ENCODE peak calls at places on chromosomes 7 and 10, in ten cellular contexts. F is hypothalamus; Y is M059J; B is NCI-H1417; L is stimulated activated CD4-positive, alpha-beta T cell treated with anti-CD3 and anti-CD28 coated beads, Interleukin-1b, Interleukin-23, amount 100 ng/mL, for 48 hours; V is Peyer's patch; G is AG09319; N is HAP-1; J is activated effector memory CD4-positive, alpha-beta T cell treated with Interleukin-2 at 50 U/mL for 16 hours; S is HS-27A. M is an unnamed sample.
A peak's percentile ranks its signal among the peaks of the same experiment; 100 is the strongest.

GRCh38 chr10:62582804-62583208 is 208.6 kb downstream of the ZNF365 start:
- DNase-seq in V (no peak), L (no peak), S (no peak), N (no peak), G (peak; percentile 75), Y (peak; percentile 86), B (no peak), F (no peak), J (no peak), M (no peak)

GRCh38 chr7:132029369-132030160 is 473.1 kb upstream of the PODXL start:
- DNase-seq in G (no peak), N (no peak), B (no peak), J (no peak), L (no peak), S (no peak), F (no peak), V (no peak), Y (peak; percentile 64), M (no peak)

GRCh38 chr7:46616636-46617035 is 695.6 kb upstream of the IGFBP3 start:
- DNase-seq in V (no peak), G (no peak), F (no peak), B (no peak), J (no peak), Y (peak; percentile 42), L (no peak), N (no peak), S (no peak), M (no peak)

GRCh38 chr7:82443801-82444219 is 233 bp upstream of the CACNA2D1 start:
- DNase-seq in J (no peak), B (peak; percentile 98), L (no peak), N (peak; percentile 81), Y (peak; percentile 54), V (peak; percentile 19), F (peak; percentile 44), S (peak; percentile 36), G (peak; percentile 83), M (peak; percentile 56)

GRCh38 chr7:31603076-31603475 is 83.9 kb upstream of the PPP1R17 start:
- DNase-seq in G (no peak), S (peak; percentile 11), J (no peak), N (no peak), F (no peak), Y (peak; percentile 82), L (no peak), B (peak; percentile 39), V (no peak), M (no peak)

GRCh38 chr7:32393861-32394260 is 96.3 kb downstream of the LSM5 start:
- DNase-seq in Y (no peak), G (no peak), L (no peak), N (no peak), J (no peak), V (no peak), F (no peak), S (no peak), B (no peak), M (no peak)

GRCh38 chr10:91024541-91024940 is 103.7 kb upstream of the ANKRD1 start:
- DNase-seq in S (no peak), B (no peak), V (no peak), J (no peak), N (no peak), F (no peak), Y (no peak), L (no peak), G (no peak), M (no peak)

GRCh38 chr10:118615888-118616287 is 20.4 kb upstream of the PRLHR start:
- DNase-seq in B (no peak), S (no peak), G (no peak), N (no peak), V (no peak), J (no peak), L (no peak), F (no peak), Y (no peak), M (no peak)

GRCh38 chr7:91784469-91784868 is 96.0 kb downstream of the MTERF1 start:
- DNase-seq in V (no peak), L (no peak), S (no peak), G (peak; percentile 32), N (peak; percentile 43), F (no peak), B (peak; percentile 9), Y (peak; percentile 54), J (no peak), M (no peak)

GRCh38 chr10:44874176-44874575 is 37.0 kb upstream of the TMEM72 start:
- DNase-seq in J (no peak), G (no peak), L (no peak), V (no peak), Y (no peak), B (no peak), N (no peak), S (no peak), F (no peak), M (no peak)

GRCh38 chr7:112080441-112080840 is 125.8 kb downstream of the DOCK4 start:
- DNase-seq in F (no peak), G (peak; percentile 42), S (peak; percentile 59), Y (peak; percentile 89), V (no peak), L (no peak), N (no peak), J (no peak), B (no peak), M (no peak)

GRCh38 chr7:109695386-109695785 is 1125.7 kb downstream of the DNAJB9 start:
- DNase-seq in V (no peak), N (no peak), B (no peak), F (no peak), L (no peak), S (no peak), J (no peak), Y (no peak), G (no peak), M (no peak)

GRCh38 chr10:61175331-61175730 is 231.3 kb upstream of the RHOBTB1 start:
- DNase-seq in F (no peak), S (no peak), L (no peak), G (peak; percentile 60), V (no peak), B (no peak), Y (no peak), N (no peak), J (no peak), M (no peak)

GRCh38 chr10:73923935-73924598 is 13.1 kb downstream of the PLAU start:
- DNase-seq in J (no peak), G (no peak), L (no peak), N (peak; percentile 88), S (no peak), Y (no peak), V (no peak), F (no peak), B (no peak), M (no peak)

GRCh38 chr7:33744293-33744692 is 161.0 kb upstream of the BMPER start:
- DNase-seq in J (no peak), N (peak; percentile 20), V (no peak), B (no peak), L (no peak), Y (peak; percentile 42), F (no peak), G (no peak), S (no peak), M (peak; percentile 9)

GRCh38 chr7:23925088-23925487 is 215.1 kb downstream of the STK31 start:
- DNase-seq in N (no peak), S (no peak), L (no peak), B (no peak), V (no peak), F (no peak), Y (no peak), G (no peak), J (no peak), M (no peak)

GRCh38 chr10:128147064-128147463 is 20.8 kb upstream of the MKI67 start:
- DNase-seq in S (no peak), Y (no peak), V (no peak), N (no peak), F (no peak), J (no peak), L (no peak), B (no peak), G (no peak), M (no peak)

M was measured in NCI-H1930.